ENCODE peak calls at places on chromosomes 5 and 9, in eight cellular contexts. T is effector memory CD4-positive, alpha-beta T cell; V is T-cell; W is adipocyte; E is stimulated activated CD4-positive, alpha-beta T cell treated with anti-CD3 and anti-CD28 coated beads, Interleukin-4, amount 100 ng/mL, for 4 hours; N is C1 segment of cervical spinal cord; I is lower lobe of right lung; R is right cardiac atrium. C is an unnamed sample.
A peak's percentile ranks its signal among the peaks of the same experiment; 100 is the strongest.

GRCh38 chr9:100601216-100601615 is 23.3 kb downstream of the CAVIN4 start:
- DNase-seq in T (no peak), V (no peak), W (peak; percentile 76), E (peak; percentile 9), N (no peak), I (no peak), R (no peak), C (no peak)

GRCh38 chr5:138230261-138230660 is 17.1 kb upstream of the CDC23 start:
- DNase-seq in T (no peak), V (no peak), W (peak; percentile 21), E (no peak), N (no peak), I (no peak), R (peak; percentile 87), C (no peak)

GRCh38 chr5:181108578-181109165 is 22.3 kb downstream of the OR2V1 start:
- DNase-seq in T (no peak), V (no peak), W (no peak), E (no peak), N (no peak), I (no peak), R (peak; percentile 23), C (no peak)

GRCh38 chr9:91419222-91420191 is 4.1 kb downstream of the NFIL3 start:
- DNase-seq in T (no peak), V (no peak), W (peak; percentile 98), E (no peak), N (no peak), I (peak; percentile 72), R (no peak), C (no peak)

GRCh38 chr5:125357660-125358059 is 611.2 kb upstream of the ZNF608 start:
- DNase-seq in T (no peak), V (no peak), W (no peak), E (no peak), N (no peak), I (no peak), R (no peak), C (no peak)

GRCh38 chr5:17127743-17128231 is 89.6 kb upstream of the BASP1 start:
- DNase-seq in T (no peak), V (no peak), W (peak; percentile 85), E (no peak), N (no peak), I (no peak), R (no peak), C (no peak)

GRCh38 chr5:159850192-159850573 is 66.1 kb upstream of the ADRA1B start:
- DNase-seq in T (no peak), V (no peak), W (peak; percentile 20), E (no peak), N (no peak), I (no peak), R (no peak), C (no peak)

GRCh38 chr5:136666970-136667620 is 301.8 kb upstream of the TRPC7 start:
- DNase-seq in T (no peak), V (no peak), W (no peak), E (no peak), N (no peak), I (no peak), R (no peak), C (no peak)

GRCh38 chr5:22500521-22500920 is 352.6 kb downstream of the CDH12 start:
- DNase-seq in T (no peak), V (no peak), W (no peak), E (no peak), N (no peak), I (no peak), R (no peak), C (no peak)

GRCh38 chr5:91469517-91470165 is 86.5 kb upstream of the ARRDC3 start:
- DNase-seq in T (no peak), V (no peak), W (no peak), E (no peak), N (no peak), I (no peak), R (no peak), C (no peak)

GRCh38 chr9:16868706-16869105 is 1.8 kb downstream of the BNC2 start:
- DNase-seq in T (no peak), V (no peak), W (peak; percentile 13), E (no peak), N (no peak), I (no peak), R (no peak), C (no peak)

GRCh38 chr5:179618923-179619554 is 4.4 kb downstream of the HNRNPH1 start:
- DNase-seq in T (no peak), V (no peak), W (no peak), E (no peak), N (no peak), I (no peak), R (no peak), C (no peak)

GRCh38 chr5:45454114-45454513 is 242.1 kb downstream of the HCN1 start:
- DNase-seq in T (no peak), V (no peak), W (peak; percentile 1), E (no peak), N (no peak), I (no peak), R (no peak), C (no peak)

GRCh38 chr5:33969572-33970452 is 14.7 kb downstream of the SLC45A2 start:
- DNase-seq in T (no peak), V (no peak), W (peak; percentile 83), E (no peak), N (no peak), I (no peak), R (peak; percentile 37), C (no peak)

GRCh38 chr5:170307575-170308465 is 10.2 kb upstream of the LCP2 start:
- DNase-seq in T (no peak), V (no peak), W (no peak), E (no peak), N (no peak), I (peak; percentile 78), R (peak; percentile 77), C (no peak)

GRCh38 chr5:116554764-116555163 is 19.9 kb downstream of the SEMA6A start:
- DNase-seq in T (no peak), V (no peak), W (no peak), E (no peak), N (no peak), I (no peak), R (no peak), C (no peak)

GRCh38 chr5:97231025-97231636 is 48.1 kb upstream of the RIOK2 start:
- DNase-seq in T (no peak), V (no peak), W (peak; percentile 95), E (no peak), N (no peak), I (no peak), R (no peak), C (no peak)

GRCh38 chr5:179793470-179794139 is at the start of gene LTC4S:
- DNase-seq in T (peak; percentile 50), V (peak; percentile 55), W (no peak), E (peak; percentile 29), N (peak; percentile 47), I (peak; percentile 83), R (peak; percentile 96), C (no peak)

GRCh38 chr9:34957492-34958410 is at the start of gene PHF24:
- DNase-seq in T (no peak), V (no peak), W (peak; percentile 44), E (peak; percentile 58), N (no peak), I (no peak), R (peak; percentile 60), C (no peak)

GRCh38 chr5:6373081-6373846 is 5.1 kb downstream of the MED10 start:
- DNase-seq in T (no peak), V (no peak), W (no peak), E (no peak), N (no peak), I (no peak), R (no peak), C (no peak)

GRCh38 chr5:96714951-96715451 is 52.8 kb downstream of the CAST start:
- DNase-seq in T (peak; percentile 42), V (peak; percentile 45), W (peak; percentile 86), E (peak; percentile 23), N (no peak), I (peak; percentile 55), R (no peak), C (no peak)

GRCh38 chr9:128169492-128169891 is 9.4 kb downstream of the BBLN start:
- DNase-seq in T (no peak), V (no peak), W (no peak), E (no peak), N (no peak), I (no peak), R (no peak), C (no peak)

GRCh38 chr5:218457-219289 is 553 bp downstream of the SDHA start:
- DNase-seq in T (no peak), V (no peak), W (peak; percentile 67), E (no peak), N (peak; percentile 61), I (peak; percentile 62), R (peak; percentile 77), C (no peak)

C was measured in chondrocyte.